ENCODE peak calls at places on chromosomes 7 and 10, in six cellular contexts. One of them, this sample, is unnamed.

GRCh38 chr7:70015353-70015752 is 417.1 kb downstream of the AUTS2 start:
- DNase-seq in H1: no peak
- DNase-seq in mesendoderm: no peak
- DNase-seq in H9: no peak
- DNase-seq in IMR-90: no peak
- DNase-seq in neuronal stem cell: no peak
- DNase-seq in this sample: no peak

GRCh38 chr10:70974351-70974901 is 86.1 kb upstream of the PCBD1 start:
- DNase-seq in neuronal stem cell: no peak
- DNase-seq in mesendoderm: peak; percentile 71
- DNase-seq in H1: no peak
- DNase-seq in IMR-90: peak; percentile 4
- DNase-seq in H9: peak; percentile 55
- DNase-seq in this sample: peak; percentile 3

GRCh38 chr7:121026159-121026558 is 37.6 kb downstream of the CPED1 start:
- DNase-seq in IMR-90: no peak
- DNase-seq in mesendoderm: no peak
- DNase-seq in neuronal stem cell: no peak
- DNase-seq in H9: no peak
- DNase-seq in H1: no peak
- DNase-seq in this sample: no peak

GRCh38 chr7:102089175-102090098 is 197.2 kb upstream of the SH2B2 start:
- DNase-seq in mesendoderm: no peak
- DNase-seq in neuronal stem cell: no peak
- DNase-seq in H1: no peak
- DNase-seq in H9: no peak
- DNase-seq in IMR-90: no peak
- DNase-seq in this sample: peak; percentile 9

GRCh38 chr10:133013478-133013877 is 71.1 kb upstream of the CFAP46 start:
- DNase-seq in H1: no peak
- DNase-seq in neuronal stem cell: no peak
- DNase-seq in H9: no peak
- DNase-seq in IMR-90: no peak
- DNase-seq in mesendoderm: no peak
- DNase-seq in this sample: no peak

GRCh38 chr10:114931072-114931679 is 6.8 kb upstream of the TRUB1 start:
- DNase-seq in mesendoderm: no peak
- DNase-seq in H1: no peak
- DNase-seq in H9: no peak
- DNase-seq in IMR-90: no peak
- DNase-seq in neuronal stem cell: no peak
- DNase-seq in this sample: no peak

GRCh38 chr7:33590902-33591301 is 314.4 kb upstream of the BMPER start:
- DNase-seq in neuronal stem cell: no peak
- DNase-seq in H1: no peak
- DNase-seq in IMR-90: peak; percentile 73
- DNase-seq in H9: no peak
- DNase-seq in mesendoderm: no peak
- DNase-seq in this sample: peak; percentile 48

GRCh38 chr10:8586504-8586903 is 532.0 kb downstream of the GATA3 start:
- DNase-seq in H9: no peak
- DNase-seq in neuronal stem cell: no peak
- DNase-seq in H1: no peak
- DNase-seq in mesendoderm: no peak
- DNase-seq in IMR-90: no peak
- DNase-seq in this sample: no peak

GRCh38 chr7:13279854-13280435 is 592.5 kb downstream of the ARL4A start:
- DNase-seq in H9: no peak
- DNase-seq in IMR-90: peak; percentile 10
- DNase-seq in H1: no peak
- DNase-seq in mesendoderm: no peak
- DNase-seq in neuronal stem cell: no peak
- DNase-seq in this sample: peak; percentile 27

GRCh38 chr10:14617850-14618249 is 156.8 kb downstream of the FAM107B start:
- DNase-seq in mesendoderm: no peak
- DNase-seq in IMR-90: peak; percentile 45
- DNase-seq in H1: no peak
- DNase-seq in H9: no peak
- DNase-seq in neuronal stem cell: no peak
- DNase-seq in this sample: peak; percentile 30

GRCh38 chr10:43845121-43845520 is 196.4 kb upstream of the ZNF32 start:
- DNase-seq in H1: no peak
- DNase-seq in mesendoderm: no peak
- DNase-seq in neuronal stem cell: no peak
- DNase-seq in IMR-90: no peak
- DNase-seq in H9: no peak
- DNase-seq in this sample: no peak

GRCh38 chr7:155872678-155873369 is 60.6 kb upstream of the SHH start:
- DNase-seq in neuronal stem cell: no peak
- DNase-seq in H9: peak; percentile 5
- DNase-seq in H1: no peak
- DNase-seq in IMR-90: no peak
- DNase-seq in mesendoderm: no peak
- DNase-seq in this sample: no peak

GRCh38 chr7:22352812-22353340 is 4.1 kb downstream of the RAPGEF5 start:
- DNase-seq in H1: no peak
- DNase-seq in H9: no peak
- DNase-seq in IMR-90: no peak
- DNase-seq in mesendoderm: no peak
- DNase-seq in neuronal stem cell: no peak
- DNase-seq in this sample: no peak

GRCh38 chr7:106600569-106601373 is 60.2 kb downstream of the CCDC71L start:
- DNase-seq in mesendoderm: no peak
- DNase-seq in IMR-90: peak; percentile 19
- DNase-seq in H1: no peak
- DNase-seq in neuronal stem cell: no peak
- DNase-seq in H9: no peak
- DNase-seq in this sample: no peak

GRCh38 chr10:123007558-123008378 is 827 bp downstream of the IKZF5 start:
- DNase-seq in mesendoderm: peak; percentile 79
- DNase-seq in H1: no peak
- DNase-seq in neuronal stem cell: peak; percentile 18
- DNase-seq in IMR-90: peak; percentile 62
- DNase-seq in H9: peak; percentile 32
- DNase-seq in this sample: peak; percentile 79

GRCh38 chr7:140667476-140667875 is 5.3 kb upstream of the ADCK2 start:
- DNase-seq in mesendoderm: no peak
- DNase-seq in IMR-90: no peak
- DNase-seq in H9: no peak
- DNase-seq in H1: no peak
- DNase-seq in neuronal stem cell: no peak
- DNase-seq in this sample: no peak

GRCh38 chr7:112283382-112283910 is 77.0 kb downstream of the ZNF277 start:
- DNase-seq in neuronal stem cell: no peak
- DNase-seq in H9: no peak
- DNase-seq in IMR-90: no peak
- DNase-seq in H1: no peak
- DNase-seq in mesendoderm: no peak
- DNase-seq in this sample: no peak

GRCh38 chr7:129664029-129665012 is 52.8 kb downstream of the NRF1 start:
- DNase-seq in H9: no peak
- DNase-seq in mesendoderm: peak; percentile 47
- DNase-seq in IMR-90: peak; percentile 83
- DNase-seq in H1: no peak
- DNase-seq in neuronal stem cell: no peak
- DNase-seq in this sample: peak; percentile 72

GRCh38 chr10:30510184-30510931 is 76.4 kb downstream of the MAP3K8 start:
- DNase-seq in H9: no peak
- DNase-seq in mesendoderm: no peak
- DNase-seq in H1: no peak
- DNase-seq in neuronal stem cell: no peak
- DNase-seq in IMR-90: peak; percentile 74
- DNase-seq in this sample: peak; percentile 79

GRCh38 chr7:28921822-28922221 is 36.3 kb downstream of the TRIL start:
- DNase-seq in IMR-90: peak; percentile 68
- DNase-seq in H1: no peak
- DNase-seq in mesendoderm: peak; percentile 79
- DNase-seq in H9: peak; percentile 46
- DNase-seq in neuronal stem cell: peak; percentile 51
- DNase-seq in this sample: peak; percentile 77

GRCh38 chr7:100983451-100984187 is 14.3 kb downstream of the MUC12 start:
- DNase-seq in neuronal stem cell: no peak
- DNase-seq in mesendoderm: no peak
- DNase-seq in H9: no peak
- DNase-seq in IMR-90: peak; percentile 31
- DNase-seq in H1: no peak
- DNase-seq in this sample: peak; percentile 92

GRCh38 chr7:100632951-100633717 is 8.2 kb downstream of the TFR2 start:
- DNase-seq in H9: peak; percentile 65
- DNase-seq in H1: no peak
- DNase-seq in mesendoderm: peak; percentile 40
- DNase-seq in neuronal stem cell: no peak
- DNase-seq in IMR-90: peak; percentile 29
- DNase-seq in this sample: peak; percentile 42

GRCh38 chr10:122475581-122475980 is 14.2 kb downstream of the HTRA1 start:
- DNase-seq in H9: no peak
- DNase-seq in H1: no peak
- DNase-seq in neuronal stem cell: peak; percentile 46
- DNase-seq in mesendoderm: no peak
- DNase-seq in IMR-90: peak; percentile 39
- DNase-seq in this sample: peak; percentile 67

GRCh38 chr7:87100326-87100725 is 40.9 kb upstream of the ELAPOR2 start:
- DNase-seq in H9: no peak
- DNase-seq in H1: no peak
- DNase-seq in neuronal stem cell: no peak
- DNase-seq in mesendoderm: no peak
- DNase-seq in IMR-90: no peak
- DNase-seq in this sample: no peak

GRCh38 chr10:72260588-72261322 is 13.0 kb upstream of the DDIT4 start:
- DNase-seq in H1: peak; percentile 93
- DNase-seq in neuronal stem cell: peak; percentile 97
- DNase-seq in mesendoderm: peak; percentile 99
- DNase-seq in IMR-90: peak; percentile 62
- DNase-seq in H9: peak; percentile 97
- DNase-seq in this sample: peak; percentile 91
- H3K4ac ChIP-seq in H1: peak overlapping the region; percentile 69
- H3K4ac ChIP-seq in neuronal stem cell: no peak overlapping the region
- H3K4ac ChIP-seq in mesendoderm: peak overlapping the region; percentile 82
- H3K4ac ChIP-seq in IMR-90: peak overlapping the region; percentile 98
- H3K4ac ChIP-seq in H9: no peak overlapping the region
- H3K4ac ChIP-seq in this sample: peak overlapping the region; percentile 99

GRCh38 chr7:73815436-73815835 is 15.4 kb upstream of the CLDN4 start:
- DNase-seq in H1: no peak
- DNase-seq in H9: no peak
- DNase-seq in mesendoderm: no peak
- DNase-seq in neuronal stem cell: no peak
- DNase-seq in IMR-90: no peak
- DNase-seq in this sample: no peak

GRCh38 chr7:73810991-73811360 is 19.8 kb upstream of the CLDN4 start:
- DNase-seq in IMR-90: no peak
- DNase-seq in H1: no peak
- DNase-seq in neuronal stem cell: no peak
- DNase-seq in mesendoderm: no peak
- DNase-seq in H9: peak; percentile 43
- DNase-seq in this sample: no peak

GRCh38 chr7:73809454-73810090 is 21.2 kb upstream of the CLDN4 start:
- DNase-seq in H9: peak; percentile 28
- DNase-seq in mesendoderm: no peak
- DNase-seq in H1: no peak
- DNase-seq in neuronal stem cell: no peak
- DNase-seq in IMR-90: no peak
- DNase-seq in this sample: no peak

GRCh38 chr7:73811760-73812168 is 19.0 kb upstream of the CLDN4 start:
- DNase-seq in mesendoderm: peak; percentile 85
- DNase-seq in H1: peak; percentile 56
- DNase-seq in H9: peak; percentile 89
- DNase-seq in IMR-90: peak; percentile 41
- DNase-seq in neuronal stem cell: no peak
- DNase-seq in this sample: peak; percentile 70

DNA sequence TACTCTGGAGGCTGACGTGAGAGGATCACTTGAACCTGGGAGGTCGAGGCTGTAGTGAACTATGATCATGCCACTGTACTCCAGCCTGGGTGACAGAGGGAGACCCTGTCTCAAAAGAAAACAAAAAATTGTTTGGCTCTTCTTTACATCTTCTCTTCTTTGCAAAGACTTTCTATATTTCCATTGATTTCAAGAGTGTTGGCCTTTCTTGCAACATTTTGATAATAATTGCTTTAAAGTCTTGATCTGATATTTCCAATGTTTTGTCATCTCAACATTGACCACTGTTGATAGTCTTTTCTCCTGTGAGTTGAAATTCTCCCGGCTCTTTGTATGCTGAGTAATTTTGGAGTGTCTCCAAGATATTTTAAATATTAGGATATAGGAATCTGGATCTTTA is 17.8 kb upstream of the CLDN4 start:
- DNase-seq in IMR-90: peak; percentile 28
- DNase-seq in H9: no peak
- DNase-seq in neuronal stem cell: no peak
- DNase-seq in H1: no peak
- DNase-seq in mesendoderm: no peak
- DNase-seq in this sample: no peak
- H2BK15ac ChIP-seq in IMR-90: no peak overlapping the region
- H2BK15ac ChIP-seq in H9: no peak overlapping the region
- H2BK15ac ChIP-seq in neuronal stem cell: no peak overlapping the region
- H2BK15ac ChIP-seq in H1: no peak overlapping the region
- H2BK15ac ChIP-seq in mesendoderm: no peak overlapping the region
- H2BK15ac ChIP-seq in this sample: no peak overlapping the region

DNA sequence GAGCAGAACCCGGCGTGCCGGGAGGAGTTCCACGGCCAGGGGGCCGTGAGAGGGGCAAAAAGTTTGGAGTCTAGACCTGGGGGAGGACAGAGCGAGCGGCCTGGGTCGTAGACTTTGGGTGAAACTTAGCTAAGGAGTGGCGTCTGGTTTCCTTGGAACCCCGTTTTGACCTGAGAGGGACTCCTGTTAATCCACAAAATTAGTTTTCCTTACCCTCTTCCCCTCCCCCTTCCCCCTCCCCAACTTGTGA is 568 bp downstream of the MARCHF5 start:
- DNase-seq in IMR-90: no peak
- DNase-seq in H9: no peak
- DNase-seq in mesendoderm: peak; percentile 59
- DNase-seq in H1: no peak
- DNase-seq in neuronal stem cell: no peak
- DNase-seq in this sample: no peak
- H3K18ac ChIP-seq in IMR-90: peak overlapping the region; percentile 20
- H3K18ac ChIP-seq in H9: peak overlapping the region; percentile 36
- H3K18ac ChIP-seq in mesendoderm: peak overlapping the region; percentile 71
- H3K18ac ChIP-seq in H1: peak overlapping the region; percentile 65
- H3K18ac ChIP-seq in neuronal stem cell: peak overlapping the region; percentile 98
- H3K18ac ChIP-seq in this sample: peak overlapping the region; percentile 90

GRCh38 chr7:137993395-137993743 is 8.5 kb downstream of the CREB3L2 start:
- DNase-seq in neuronal stem cell: no peak
- DNase-seq in mesendoderm: no peak
- DNase-seq in H1: no peak
- DNase-seq in H9: no peak
- DNase-seq in IMR-90: no peak
- DNase-seq in this sample: no peak

GRCh38 chr7:137996871-137997270 is 5.0 kb downstream of the CREB3L2 start:
- DNase-seq in H9: no peak
- DNase-seq in IMR-90: no peak
- DNase-seq in neuronal stem cell: no peak
- DNase-seq in H1: no peak
- DNase-seq in mesendoderm: no peak
- DNase-seq in this sample: no peak

GRCh38 chr7:137998250-137998649 is 3.6 kb downstream of the CREB3L2 start:
- DNase-seq in neuronal stem cell: no peak
- DNase-seq in H9: no peak
- DNase-seq in mesendoderm: no peak
- DNase-seq in IMR-90: peak; percentile 40
- DNase-seq in H1: no peak
- DNase-seq in this sample: peak; percentile 58

GRCh38 chr7:137994091-137994688 is 7.7 kb downstream of the CREB3L2 start:
- DNase-seq in mesendoderm: no peak
- DNase-seq in H1: no peak
- DNase-seq in H9: no peak
- DNase-seq in IMR-90: no peak
- DNase-seq in neuronal stem cell: no peak
- DNase-seq in this sample: no peak

GRCh38 chr7:137996386-137996851 is 5.5 kb downstream of the CREB3L2 start:
- DNase-seq in H1: no peak
- DNase-seq in IMR-90: peak; percentile 68
- DNase-seq in mesendoderm: no peak
- DNase-seq in neuronal stem cell: no peak
- DNase-seq in H9: no peak
- DNase-seq in this sample: peak; percentile 55
- H3K4ac ChIP-seq in H1: no peak overlapping the region
- H3K4ac ChIP-seq in IMR-90: peak overlapping the region; percentile 31
- H3K4ac ChIP-seq in mesendoderm: no peak overlapping the region
- H3K4ac ChIP-seq in neuronal stem cell: no peak overlapping the region
- H3K4ac ChIP-seq in H9: no peak overlapping the region
- H3K4ac ChIP-seq in this sample: peak overlapping the region; percentile 35

This sample was measured in mesenchymal stem cell.